ENCODE peak calls at places on chromosome 5, in ten cellular contexts. R is IMR-90; B is astrocyte of the spinal cord; E is mucosa of descending colon; H is heart right ventricle; C is colonic mucosa; F is NB4; L is cardiac muscle cell; X is CD8-positive, alpha-beta T cell; M is bronchial epithelial cell. Y is an unnamed sample.

GRCh38 chr5:150809363-150809762 is 30.8 kb downstream of the SMIM3 start:
- DNase-seq in H (no peak), F (no peak), M (no peak), C (no peak), X (no peak), R (no peak), E (no peak), B (no peak), L (no peak), Y (no peak)

GRCh38 chr5:24644757-24645156 is at the start of gene CDH10:
- DNase-seq in H (no peak), M (peak), X (no peak), E (no peak), R (no peak), C (no peak), L (peak), B (peak), F (no peak), Y (peak)

GRCh38 chr5:179605026-179605833 is 18.2 kb downstream of the HNRNPH1 start:
- DNase-seq in M (peak), X (no peak), R (peak), L (no peak), E (no peak), H (no peak), B (no peak), C (no peak), F (no peak), Y (no peak)

GRCh38 chr5:9850456-9850855 is 220.3 kb upstream of the TAS2R1 start:
- DNase-seq in M (no peak), H (no peak), L (no peak), R (no peak), F (no peak), B (no peak), X (no peak), E (no peak), C (no peak), Y (no peak)

GRCh38 chr5:6962256-6962655 is 249.0 kb downstream of the TENT4A start:
- DNase-seq in H (no peak), C (no peak), E (no peak), L (no peak), M (no peak), F (no peak), R (no peak), X (no peak), B (no peak), Y (no peak)

GRCh38 chr5:75446068-75446467 is 65.4 kb downstream of the CERT1 start:
- DNase-seq in R (no peak), L (no peak), H (no peak), B (no peak), C (no peak), F (no peak), M (no peak), E (no peak), X (no peak), Y (no peak)

GRCh38 chr5:163473613-163474243 is 13.3 kb downstream of the HMMR start:
- DNase-seq in B (peak), M (peak), R (no peak), F (no peak), E (no peak), C (no peak), L (peak), H (no peak), X (no peak), Y (peak)

GRCh38 chr5:2024986-2025721 is 142.4 kb upstream of the IRX4 start:
- DNase-seq in L (no peak), B (no peak), X (no peak), C (no peak), F (peak), H (no peak), R (no peak), M (no peak), E (no peak), Y (no peak)

GRCh38 chr5:83564069-83564749 is 92.7 kb downstream of the VCAN start:
- DNase-seq in M (peak), E (no peak), X (no peak), R (peak), L (peak), F (peak), H (no peak), C (no peak), B (peak), Y (peak)

GRCh38 chr5:36304095-36304494 is 2.4 kb upstream of the RANBP3L start:
- DNase-seq in C (no peak), E (no peak), L (no peak), F (peak), R (no peak), X (no peak), M (no peak), B (no peak), H (no peak), Y (no peak)

GRCh38 chr5:1517838-1518237 is 5.9 kb downstream of the LPCAT1 start:
- DNase-seq in R (no peak), X (no peak), M (no peak), H (no peak), E (peak), L (no peak), B (no peak), C (peak), F (no peak), Y (no peak)

GRCh38 chr5:5288236-5288635 is 134.2 kb upstream of the ICE1 start:
- DNase-seq in F (no peak), C (no peak), R (peak), E (no peak), L (no peak), M (peak), H (no peak), B (peak), X (no peak), Y (no peak)

GRCh38 chr5:14135621-14136020 is 7.5 kb upstream of the TRIO start:
- DNase-seq in B (no peak), M (no peak), E (no peak), F (no peak), R (no peak), H (no peak), C (no peak), L (no peak), X (no peak), Y (no peak)

GRCh38 chr5:168747987-168748777 is 169.0 kb upstream of the PANK3 start:
- DNase-seq in H (no peak), L (peak), R (no peak), E (peak), B (no peak), C (peak), F (peak), X (no peak), M (peak), Y (peak)

GRCh38 chr5:170960567-170960966 is 98.7 kb downstream of the RANBP17 start:
- DNase-seq in C (no peak), L (peak), H (no peak), R (peak), M (no peak), E (no peak), X (no peak), B (no peak), F (no peak), Y (peak)

GRCh38 chr5:148426514-148426913 is 42.8 kb downstream of the FBXO38 start:
- DNase-seq in C (no peak), F (no peak), H (no peak), M (no peak), R (no peak), B (no peak), E (no peak), X (no peak), L (no peak), Y (no peak)

GRCh38 chr5:113274836-113275414 is 159.9 kb downstream of the TSSK1B start:
- DNase-seq in F (no peak), L (no peak), E (no peak), C (no peak), R (no peak), B (no peak), X (no peak), H (peak), M (no peak), Y (no peak)

GRCh38 chr5:2797160-2797559 is 45.7 kb upstream of the IRX2 start:
- DNase-seq in H (no peak), B (no peak), X (no peak), R (no peak), L (no peak), C (no peak), M (no peak), E (no peak), F (no peak), Y (no peak)

GRCh38 chr5:104179057-104179456 is 616.5 kb upstream of the NUDT12 start:
- DNase-seq in B (peak), L (peak), R (peak), C (peak), H (peak), E (peak), X (no peak), F (peak), M (peak), Y (peak)

GRCh38 chr5:34639852-34640626 is 16.1 kb upstream of the RAI14 start:
- DNase-seq in E (no peak), C (no peak), H (no peak), M (no peak), F (no peak), B (peak), X (no peak), L (peak), R (peak), Y (peak)

GRCh38 chr5:167207081-167207480 is 1084.4 kb upstream of the WWC1 start:
- DNase-seq in C (no peak), M (no peak), R (no peak), F (no peak), H (no peak), E (no peak), X (no peak), B (no peak), L (peak), Y (peak)

GRCh38 chr5:61619289-61619688 is 287.2 kb downstream of the ZSWIM6 start:
- DNase-seq in X (no peak), L (no peak), M (no peak), R (no peak), F (no peak), B (no peak), E (no peak), C (no peak), H (no peak), Y (no peak)

GRCh38 chr5:109484597-109484996 is 74.8 kb upstream of the PJA2 start:
- DNase-seq in H (no peak), F (no peak), C (no peak), M (no peak), L (no peak), X (no peak), R (no peak), E (no peak), B (no peak), Y (no peak)

GRCh38 chr5:95392593-95393182 is 1.5 kb downstream of the FAM81B start:
- DNase-seq in L (peak), C (no peak), E (no peak), R (no peak), F (peak), M (peak), B (peak), X (no peak), H (no peak), Y (peak)

GRCh38 chr5:68898961-68899471 is 194.8 kb upstream of the SLC30A5 start:
- DNase-seq in L (peak), X (no peak), H (no peak), B (peak), M (peak), E (no peak), C (no peak), F (no peak), R (peak), Y (peak)

GRCh38 chr5:145847499-145848497 is 12.7 kb upstream of the PRELID2 start:
- DNase-seq in M (peak), X (no peak), L (peak), R (peak), E (no peak), C (no peak), B (peak), H (no peak), F (no peak), Y (peak)

DNA sequence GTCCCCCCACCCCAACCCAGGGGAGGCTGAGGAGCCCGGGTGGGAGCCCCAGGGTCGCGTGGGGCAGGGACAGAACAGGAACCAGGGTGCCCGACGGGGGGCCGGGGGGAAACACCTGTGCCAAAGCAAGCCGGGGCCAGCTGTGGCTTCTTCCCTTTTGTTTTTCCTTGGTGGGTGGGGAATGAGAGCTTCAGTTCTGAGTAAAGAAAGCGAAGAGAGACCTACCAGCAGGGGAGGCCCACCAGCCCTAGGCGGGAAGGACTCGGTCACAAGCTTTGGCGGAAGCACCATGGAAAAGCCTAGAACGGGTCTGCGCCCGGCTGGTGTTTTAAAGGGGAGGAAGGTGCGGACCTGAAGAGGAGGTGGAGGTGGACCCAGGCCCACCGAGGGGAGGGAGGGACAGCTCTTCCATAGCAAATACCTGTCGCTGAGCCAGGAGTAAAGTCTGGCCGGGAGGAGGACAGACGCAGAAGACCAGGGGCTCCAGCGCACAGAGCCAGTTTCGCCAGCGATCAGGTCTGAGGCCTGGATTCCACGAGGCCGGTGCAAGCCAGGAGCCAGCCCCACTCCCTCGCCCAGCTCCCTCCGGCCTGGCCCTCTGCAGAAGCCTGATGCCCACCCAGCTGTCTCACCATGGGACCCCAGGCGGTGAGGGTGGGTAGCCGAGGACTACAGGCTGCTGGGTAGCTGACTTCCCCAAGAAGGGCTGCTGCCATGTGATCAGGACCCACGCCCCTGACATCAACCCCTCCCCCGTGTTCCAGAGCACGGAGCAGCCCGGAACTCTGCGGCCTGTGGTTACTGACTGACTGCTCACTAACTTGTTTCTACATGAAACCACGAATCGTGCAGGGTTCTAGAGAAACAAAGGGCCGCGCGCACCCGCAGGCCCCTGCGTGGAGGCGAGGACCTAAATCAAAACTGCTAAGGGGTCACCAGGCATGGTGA is 849 bp upstream of the MGAT1 start:
- DNase-seq in M (peak), F (peak), R (no peak), X (peak), H (peak), B (peak), L (peak), C (peak), E (peak), Y (no peak)
- TF ChIP-seq CTCF in M (peak), F (peak), R (peak), X (peak), H (peak), B (peak), L (peak), C (no peak), E (no peak), Y (no peak)

GRCh38 chr5:142478116-142478515 is 153.3 kb upstream of the SPRY4 start:
- DNase-seq in X (no peak), F (no peak), M (no peak), H (no peak), B (no peak), C (no peak), L (no peak), R (no peak), E (no peak), Y (no peak)

GRCh38 chr5:142474426-142474825 is 149.6 kb upstream of the SPRY4 start:
- DNase-seq in L (no peak), H (no peak), X (no peak), F (no peak), B (peak), E (no peak), M (peak), C (no peak), R (no peak), Y (no peak)

GRCh38 chr5:142475102-142475501 is 150.3 kb upstream of the SPRY4 start:
- DNase-seq in E (no peak), C (no peak), B (no peak), L (no peak), M (peak), R (no peak), H (no peak), X (no peak), F (no peak), Y (no peak)

GRCh38 chr5:142473038-142473437 is 148.2 kb upstream of the SPRY4 start:
- DNase-seq in E (no peak), B (no peak), R (no peak), L (no peak), C (no peak), X (no peak), M (no peak), F (no peak), H (no peak), Y (no peak)

DNA sequence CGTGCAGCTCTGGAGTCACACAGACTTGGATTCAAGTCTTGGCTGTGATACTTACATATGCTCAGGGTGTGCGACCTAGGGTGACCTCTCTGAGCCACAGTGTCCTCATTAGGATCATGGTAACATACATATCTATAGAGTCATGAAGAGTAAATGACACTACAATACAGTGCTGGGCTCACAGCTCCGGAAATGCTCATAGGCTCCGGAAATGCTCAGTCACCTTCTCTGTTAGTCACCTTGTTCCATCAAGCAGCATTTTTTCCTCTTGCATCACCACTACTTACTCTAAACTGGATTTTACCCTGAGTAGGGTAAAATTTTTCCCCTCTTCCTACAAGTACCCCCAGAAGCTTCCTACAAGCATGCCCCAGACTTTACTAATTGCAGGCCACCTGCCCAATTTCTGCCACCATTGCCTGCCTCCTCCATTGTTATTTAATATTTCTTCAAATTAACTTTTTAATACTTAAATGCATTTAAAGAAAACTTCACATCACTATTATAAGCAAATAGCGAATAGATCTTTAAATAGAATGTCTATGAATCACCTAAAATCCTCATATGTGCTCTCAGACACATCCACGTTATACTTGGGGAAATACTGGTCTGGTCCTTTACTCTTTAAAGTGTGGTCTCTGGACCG is 147.6 kb upstream of the SPRY4 start:
- DNase-seq in L (peak), M (peak), H (no peak), E (no peak), X (no peak), F (peak), C (no peak), B (peak), R (peak), Y (peak)
- H3K4me3 ChIP-seq in L (no peak), M (no peak), H (no peak), E (no peak), X (no peak), F (no peak), C (no peak), B (no peak), R (no peak), Y (no peak)

GRCh38 chr5:141476132-141476909 is 555 bp downstream of the PCDHGC3 start:
- DNase-seq in L (peak), X (no peak), E (peak), H (peak), C (peak), R (peak), M (peak), F (peak), B (peak), Y (peak)

GRCh38 chr5:141477169-141477568 is 1.4 kb downstream of the PCDHGC3 start:
- DNase-seq in E (no peak), L (no peak), X (no peak), B (no peak), C (no peak), M (no peak), H (no peak), R (no peak), F (no peak), Y (no peak)

GRCh38 chr5:141477815-141478214 is 2.0 kb downstream of the PCDHGC3 start:
- DNase-seq in M (no peak), E (no peak), F (no peak), B (no peak), R (no peak), H (no peak), C (no peak), L (no peak), X (no peak), Y (peak)

GRCh38 chr5:141478321-141478945 is 2.7 kb downstream of the PCDHGC3 start:
- DNase-seq in X (no peak), R (peak), F (peak), B (peak), L (no peak), M (peak), H (no peak), C (peak), E (peak), Y (no peak)

DNA sequence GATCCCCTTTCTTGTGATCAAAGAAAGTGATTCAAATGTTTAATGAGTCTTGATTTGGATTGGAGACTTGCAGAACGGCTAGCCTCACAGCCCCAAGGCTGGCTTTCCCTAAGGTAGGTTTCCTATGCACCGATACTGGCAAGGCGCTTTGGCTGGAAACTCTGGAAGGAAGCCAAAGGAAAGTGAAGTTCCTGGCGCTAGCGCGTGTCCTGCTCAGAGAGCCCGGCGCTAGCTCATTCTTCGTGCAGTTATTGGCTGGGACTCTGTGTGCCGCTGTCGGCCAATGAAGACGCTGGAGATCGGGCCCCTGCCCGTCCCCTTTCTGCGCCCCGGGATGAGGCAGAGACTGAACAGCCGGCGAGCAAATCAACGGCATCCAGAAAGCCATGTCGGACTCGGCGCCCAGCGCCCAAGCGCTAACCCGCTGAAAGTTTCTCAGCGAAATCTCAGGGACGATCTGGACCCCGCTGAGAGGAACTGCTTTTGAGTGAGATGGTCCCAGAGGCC is at the start of gene PCDHGC3:
- DNase-seq in B (peak), C (peak), H (peak), X (no peak), F (peak), L (peak), M (peak), R (peak), E (peak), Y (peak)
- TF ChIP-seq CTCF in B (peak), C (peak), H (peak), X (no peak), F (no peak), L (peak), M (peak), R (peak), E (no peak), Y (no peak)

DNA sequence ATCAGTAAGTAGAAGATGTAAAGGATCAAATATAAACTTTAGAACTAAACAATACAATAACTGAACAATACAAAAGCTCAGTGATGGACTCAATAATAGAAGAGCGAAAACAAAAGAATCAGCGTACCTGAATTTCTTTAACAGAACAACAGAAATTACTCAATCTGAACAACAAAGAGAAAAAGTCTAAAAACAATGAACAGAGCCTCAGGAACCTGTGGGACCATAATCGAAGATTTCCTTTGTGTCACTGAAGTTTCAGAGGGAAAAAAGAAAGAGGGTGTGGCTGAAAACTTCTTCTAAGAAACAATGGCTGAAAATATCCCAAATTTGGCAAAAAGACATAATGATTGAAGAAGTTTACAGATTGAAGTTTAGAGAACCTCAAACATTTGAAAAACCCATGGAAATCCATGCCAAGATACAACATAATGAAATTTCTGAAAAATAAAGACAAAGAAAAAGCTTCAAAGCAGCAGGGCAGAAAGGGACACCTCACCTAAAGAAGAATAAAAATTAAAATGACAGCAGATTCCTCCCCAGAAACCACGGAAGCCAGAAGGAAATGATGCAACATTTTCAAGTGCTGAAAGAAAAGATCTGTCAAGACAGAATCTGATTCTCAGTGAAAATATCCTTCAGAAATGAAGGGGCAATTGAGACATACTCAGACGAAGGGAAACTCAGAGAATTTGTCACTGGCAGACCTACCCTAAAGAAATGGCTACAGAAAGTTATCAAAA is 288.8 kb downstream of the ARL15 start:
- DNase-seq in L (peak), H (no peak), E (no peak), R (peak), B (peak), F (peak), C (no peak), X (no peak), M (peak), Y (peak)
- H3K4me3 ChIP-seq in L (no peak), H (no peak), E (no peak), R (no peak), B (no peak), F (no peak), C (no peak), X (no peak), M (no peak), Y (no peak)

Y was measured in fibroblast of pulmonary artery.